ENCODE peak calls at places on chromosomes 7 and 10, in six cellular contexts. C, F, N, Y, G and D are unnamed samples.

GRCh38 chr10:34029455-34029854 is 695.0 kb upstream of the NRP1 start:
- DNase-seq in N (no peak), F (no peak), G (no peak), Y (no peak), C (no peak), D (no peak)

GRCh38 chr10:93039721-93040120 is 20.9 kb upstream of the CYP26C1 start:
- DNase-seq in Y (peak), C (no peak), G (no peak), N (no peak), F (peak), D (no peak)

GRCh38 chr10:35448687-35449662 is 112.7 kb downstream of the CCNY start:
- DNase-seq in C (no peak), N (no peak), F (no peak), G (no peak), Y (no peak), D (no peak)

GRCh38 chr10:97399843-97400545 is 1.1 kb downstream of the RRP12 start:
- DNase-seq in F (peak), C (peak), G (peak), Y (peak), N (peak), D (no peak)

GRCh38 chr10:15313844-15314243 is 57.2 kb downstream of the FAM171A1 start:
- DNase-seq in G (no peak), N (no peak), Y (peak), C (no peak), F (no peak), D (no peak)

GRCh38 chr10:124498071-124498470 is 36.4 kb downstream of the LHPP start:
- DNase-seq in G (no peak), Y (no peak), C (no peak), N (no peak), F (no peak), D (no peak)

GRCh38 chr10:88523739-88524400 is 59.2 kb downstream of the RNLS start:
- DNase-seq in C (no peak), Y (no peak), F (no peak), G (no peak), N (no peak), D (no peak)

GRCh38 chr10:44325878-44326277 is 59.0 kb downstream of the CXCL12 start:
- DNase-seq in G (no peak), N (no peak), F (no peak), C (no peak), Y (no peak), D (no peak)

GRCh38 chr7:46725838-46726237 is 804.8 kb upstream of the IGFBP3 start:
- DNase-seq in G (no peak), N (no peak), C (no peak), Y (no peak), F (no peak), D (no peak)

GRCh38 chr10:62047960-62048383 is 146.5 kb downstream of the ARID5B start:
- DNase-seq in Y (peak), C (peak), F (no peak), G (no peak), N (no peak), D (no peak)

GRCh38 chr7:29843106-29843505 is 36.8 kb downstream of the WIPF3 start:
- DNase-seq in F (no peak), Y (no peak), C (no peak), N (no peak), G (no peak), D (no peak)

GRCh38 chr10:36888925-36889573 is 236.3 kb upstream of the ANKRD30A start:
- DNase-seq in C (peak), Y (peak), F (peak), N (no peak), G (no peak), D (no peak)

GRCh38 chr7:191105-192034 is 1.0 kb upstream of the FAM20C start:
- DNase-seq in N (no peak), C (no peak), F (peak), G (peak), Y (peak), D (no peak)

GRCh38 chr10:100697070-100697469 is 48.3 kb upstream of the PAX2 start:
- DNase-seq in G (no peak), F (peak), Y (peak), N (no peak), C (no peak), D (no peak)

GRCh38 chr7:150629347-150629746 is 2.8 kb downstream of the GIMAP6 start:
- DNase-seq in C (no peak), F (no peak), G (no peak), Y (no peak), N (no peak), D (no peak)
- H3K4me3 ChIP-seq in C (peak), F (no peak), G (no peak), Y (no peak), N (no peak), D (no peak)

DNA sequence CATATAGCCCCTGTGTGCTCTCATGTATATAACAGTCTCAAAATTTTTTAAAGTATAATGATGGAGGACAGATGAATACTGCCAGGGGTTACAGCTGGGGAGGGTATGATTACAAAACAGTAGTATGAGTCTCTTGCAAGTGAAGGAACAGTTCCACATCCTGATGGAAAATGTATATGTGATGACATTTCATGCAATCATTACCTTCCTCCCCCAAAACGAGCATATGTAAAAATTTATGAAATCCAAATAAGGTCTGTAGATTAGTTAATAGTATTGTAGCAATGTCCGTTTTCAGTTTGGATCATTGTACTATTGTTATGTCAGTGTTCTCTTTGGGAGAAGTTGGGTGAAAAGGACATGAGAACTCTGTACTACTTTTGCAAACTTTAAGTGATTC is 38.0 kb downstream of the DRGX start:
- DNase-seq in N (no peak), Y (no peak), C (no peak), G (no peak), F (no peak), D (no peak)
- H3K4me3 ChIP-seq in N (no peak), Y (no peak), C (no peak), G (no peak), F (no peak), D (no peak)

DNA sequence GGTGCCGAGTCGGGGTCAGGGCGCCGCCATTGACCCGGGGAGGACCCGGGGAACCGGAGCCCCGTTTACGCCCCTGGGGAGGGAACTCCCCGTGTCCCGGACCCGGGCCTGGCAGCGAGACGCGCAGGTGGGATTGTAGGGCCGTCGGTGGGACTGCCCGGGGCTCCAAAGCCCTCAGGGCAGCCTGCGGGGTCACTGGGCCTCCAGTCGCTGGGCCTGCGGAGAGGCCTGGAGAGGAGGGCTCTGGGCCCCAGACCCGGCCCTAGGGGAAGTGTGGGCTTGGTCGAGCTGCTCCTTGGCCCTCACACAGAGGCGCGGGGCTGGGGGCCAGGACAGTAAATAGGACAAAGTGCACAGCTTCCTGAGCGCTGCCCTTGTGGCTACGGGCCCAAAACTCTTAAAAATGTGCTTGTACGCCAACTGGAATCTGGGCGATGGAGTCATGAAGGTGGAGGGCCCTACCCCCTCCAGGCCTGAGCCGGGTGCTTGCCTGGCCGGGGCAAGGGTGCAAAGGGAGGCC is 657 bp downstream of the ECHDC3 start:
- DNase-seq in N (no peak), C (no peak), G (peak), Y (no peak), F (no peak), D (no peak)
- H3K4me3 ChIP-seq in N (peak), C (peak), G (peak), Y (no peak), F (peak), D (peak)

DNA sequence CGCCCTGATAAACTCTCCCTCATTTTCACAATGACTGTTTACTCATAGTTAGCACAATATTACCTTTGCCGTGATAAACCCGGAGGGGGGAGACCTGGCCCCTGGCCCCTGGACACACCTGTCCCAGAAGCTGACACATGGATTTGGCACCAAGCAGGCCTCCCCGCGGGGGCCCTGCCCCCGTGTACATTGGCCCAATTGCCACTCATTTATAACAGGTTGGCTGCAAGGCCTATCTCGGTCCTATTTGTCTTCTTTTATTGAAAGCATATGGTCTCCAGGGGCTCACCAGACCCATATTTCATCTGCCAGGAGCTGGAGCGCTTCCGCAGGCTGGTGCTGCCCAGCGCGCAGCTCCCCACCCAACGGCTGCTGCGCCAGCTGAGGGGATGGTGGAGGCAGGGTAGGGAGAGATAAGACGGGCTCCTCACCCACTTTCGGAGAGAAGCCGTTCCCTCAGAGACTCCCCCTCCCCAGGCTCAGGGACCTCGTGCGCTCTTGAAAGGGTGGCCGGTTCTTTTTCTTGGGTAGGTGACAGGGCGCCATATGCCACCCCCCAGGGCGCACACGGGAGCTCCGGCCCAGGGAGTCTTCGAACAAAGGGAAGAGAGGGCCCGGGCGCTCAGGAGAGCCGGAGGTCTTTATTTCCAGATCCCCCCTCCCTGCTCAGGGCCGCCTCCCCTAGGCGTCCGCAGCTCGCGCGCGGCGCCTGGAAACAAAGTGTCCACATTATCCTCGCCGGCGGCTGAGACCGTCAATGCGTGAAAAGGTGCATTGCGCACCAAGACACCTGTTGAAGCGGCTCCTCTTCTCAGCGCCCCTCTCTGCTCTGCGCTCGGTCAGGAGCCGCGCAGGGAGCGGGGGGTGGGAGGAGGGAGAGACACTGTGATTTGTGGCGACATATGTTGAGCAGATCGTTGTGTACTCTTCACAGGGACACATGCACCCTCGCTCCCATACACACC is 4.3 kb upstream of the NEUROG3 start:
- DNase-seq in F (no peak), Y (no peak), N (no peak), C (no peak), G (no peak), D (no peak)
- H3K4me3 ChIP-seq in F (no peak), Y (no peak), N (no peak), C (no peak), G (no peak), D (no peak)

GRCh38 chr7:16462618-16463017 is 2.9 kb downstream of the SOSTDC1 start:
- DNase-seq in N (no peak), Y (no peak), G (no peak), F (no peak), C (no peak), D (no peak)

GRCh38 chr7:16463520-16463919 is 2.0 kb downstream of the SOSTDC1 start:
- DNase-seq in Y (no peak), N (no peak), F (no peak), G (no peak), C (no peak), D (no peak)

GRCh38 chr7:16460789-16461465 is 4.6 kb downstream of the SOSTDC1 start:
- DNase-seq in C (no peak), N (no peak), Y (no peak), G (no peak), F (no peak), D (no peak)

GRCh38 chr7:16466087-16466472 is 542 bp upstream of the SOSTDC1 start:
- DNase-seq in N (no peak), G (no peak), C (no peak), F (no peak), Y (no peak), D (no peak)

GRCh38 chr7:16465469-16466086 is at the start of gene SOSTDC1:
- DNase-seq in C (no peak), N (peak), G (no peak), F (no peak), Y (peak), D (no peak)
- H3K4me3 ChIP-seq in C (no peak), N (no peak), G (no peak), F (no peak), Y (peak), D (no peak)

GRCh38 chr7:121000091-121000983 is 11.8 kb downstream of the CPED1 start:
- DNase-seq in N (no peak), G (no peak), Y (no peak), C (no peak), F (no peak), D (no peak)
- H3K4me3 ChIP-seq in N (no peak), G (no peak), Y (no peak), C (no peak), F (no peak), D (no peak)